ENCODE peak calls at places on chromosomes 12 and 14, in six cellular contexts. G is H9, Z is H1, R is IMR-90, J is neuronal stem cell, Y is trophoblast cell. U is an unnamed sample. For H3K9me3, the result is how much of the 10 kb centered on the place peaks cover.

GRCh38 chr12:95215925-95216324 is 1.3 kb downstream of the FGD6 start:
- DNase-seq in G (no peak), Z (no peak), R (peak), J (no peak), Y (peak), U (peak)

GRCh38 chr12:50317198-50317597 is 33.9 kb upstream of the LIMA1 start:
- DNase-seq in G (no peak), Z (no peak), R (no peak), J (no peak), Y (no peak), U (no peak)

GRCh38 chr14:77482422-77482821 is 16.2 kb downstream of the ISM2 start:
- DNase-seq in G (no peak), Z (no peak), R (no peak), J (no peak), Y (no peak), U (no peak)

GRCh38 chr12:122917508-122918227 is 21.7 kb upstream of the VPS37B start:
- DNase-seq in G (no peak), Z (no peak), R (peak), J (no peak), Y (peak), U (peak)

GRCh38 chr12:92075425-92075891 is 70.2 kb downstream of the BTG1 start:
- DNase-seq in G (no peak), Z (no peak), R (peak), J (no peak), Y (peak), U (peak)

GRCh38 chr14:31229009-31229408 is 21.4 kb upstream of the HECTD1 start:
- DNase-seq in G (no peak), Z (no peak), R (no peak), J (no peak), Y (no peak), U (peak)

GRCh38 chr14:23601424-23601823 is 22.8 kb upstream of the JPH4 start:
- DNase-seq in G (no peak), Z (no peak), R (no peak), J (no peak), Y (no peak), U (no peak)

GRCh38 chr12:4974217-4974616 is 64.5 kb downstream of the KCNA1 start:
- DNase-seq in G (no peak), Z (no peak), R (no peak), J (no peak), Y (no peak), U (no peak)

GRCh38 chr12:48414046-48414445 is 58.3 kb upstream of the ANP32D start:
- DNase-seq in G (no peak), Z (no peak), R (no peak), J (no peak), Y (no peak), U (no peak)

GRCh38 chr14:105945891-105946290 is 419.5 kb downstream of the TMEM121 start:
- DNase-seq in G (no peak), Z (no peak), R (no peak), J (no peak), Y (peak), U (no peak)

GRCh38 chr12:80936353-80936641 is 1.4 kb downstream of the LIN7A start:
- DNase-seq in G (no peak), Z (no peak), R (no peak), J (no peak), Y (peak), U (no peak)

GRCh38 chr12:27383429-27384260 is 51.0 kb downstream of the BMAL2 start:
- DNase-seq in G (peak), Z (peak), R (peak), J (peak), Y (peak), U (peak)

GRCh38 chr14:105333020-105333490 is 18.5 kb downstream of the PACS2 start:
- DNase-seq in G (no peak), Z (no peak), R (no peak), J (no peak), Y (no peak), U (no peak)

GRCh38 chr14:24430682-24431568 is 1.2 kb downstream of the KHNYN start:
- DNase-seq in G (no peak), Z (no peak), R (peak), J (no peak), Y (peak), U (peak)

GRCh38 chr12:29957835-29958234 is 174.1 kb upstream of the TMTC1 start:
- DNase-seq in G (no peak), Z (no peak), R (peak), J (no peak), Y (no peak), U (no peak)

GRCh38 chr12:48998497-48999353 is 450 bp downstream of the DDN start:
- DNase-seq in G (peak), Z (no peak), R (peak), J (no peak), Y (peak), U (peak)

GRCh38 chr12:84741727-84742126 is 170.9 kb downstream of the SLC6A15 start:
- DNase-seq in G (no peak), Z (no peak), R (no peak), J (no peak), Y (no peak), U (no peak)

DNA sequence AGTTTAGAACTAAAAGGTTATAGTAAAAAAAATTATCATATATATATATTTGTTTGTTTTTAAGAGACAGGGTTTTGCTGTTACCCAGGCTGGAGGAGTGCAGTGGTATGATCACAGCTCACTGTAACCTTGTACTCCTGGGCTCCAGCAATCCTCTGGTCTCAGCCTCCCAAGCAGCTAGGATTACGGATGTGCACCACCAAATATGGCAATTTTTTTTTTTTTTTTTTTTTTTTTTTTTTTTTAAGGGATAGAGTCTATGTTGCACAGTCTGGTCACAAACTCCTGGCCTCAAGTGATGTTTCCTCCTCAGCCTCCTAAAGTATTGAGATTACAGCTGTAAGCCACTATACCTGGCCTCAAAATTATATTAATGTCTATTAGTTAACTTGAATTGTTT is 48.7 kb downstream of the PAPLN start:
- DNase-seq in G (no peak), Z (no peak), R (no peak), J (no peak), Y (peak), U (no peak)
- H3K14ac ChIP-seq in G (no peak), Z (no peak), R (no peak), J (no peak), Y (no peak), U (no peak)

DNA sequence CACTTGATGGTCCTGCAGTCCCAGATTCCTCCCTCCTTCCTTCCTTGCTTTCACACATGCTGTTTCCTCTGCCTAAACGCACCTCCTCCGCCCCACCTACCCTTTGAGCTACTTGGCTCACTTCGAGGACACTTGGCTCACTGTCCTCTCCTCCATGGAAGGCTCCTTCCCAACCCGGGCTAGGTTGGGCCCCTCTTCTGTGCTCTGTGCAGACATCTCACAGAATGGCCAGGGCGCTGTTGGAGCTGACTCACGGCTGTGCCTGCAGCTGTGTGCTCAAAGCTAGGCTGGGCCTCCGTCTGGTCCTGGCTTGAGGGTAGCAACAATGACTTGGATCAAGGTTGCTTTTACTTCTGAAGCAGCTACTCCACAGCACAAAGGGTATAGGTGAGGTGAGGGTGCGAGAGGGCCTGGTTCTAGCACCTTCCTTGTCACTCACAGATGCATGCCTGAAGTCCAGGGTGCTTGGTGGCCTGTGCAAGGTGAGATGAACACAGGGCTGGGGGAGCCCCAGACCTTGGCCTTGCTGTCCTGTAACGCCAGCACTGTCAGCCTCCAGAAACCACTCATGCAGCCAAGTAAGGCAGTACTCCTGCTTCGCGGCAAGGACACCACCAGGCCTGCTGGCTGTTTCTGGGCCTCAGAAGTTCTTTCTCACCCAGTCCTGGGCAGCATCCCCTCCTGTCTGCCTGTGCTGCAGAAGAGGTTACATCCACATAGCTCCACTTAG is 61.8 kb downstream of the GALNT16 start:
- DNase-seq in G (no peak), Z (no peak), R (no peak), J (no peak), Y (no peak), U (no peak)
- H3K9me3 ChIP-seq in G (under half), Z (under half), R (under half), J (under half), Y (under half), U (under half)

DNA sequence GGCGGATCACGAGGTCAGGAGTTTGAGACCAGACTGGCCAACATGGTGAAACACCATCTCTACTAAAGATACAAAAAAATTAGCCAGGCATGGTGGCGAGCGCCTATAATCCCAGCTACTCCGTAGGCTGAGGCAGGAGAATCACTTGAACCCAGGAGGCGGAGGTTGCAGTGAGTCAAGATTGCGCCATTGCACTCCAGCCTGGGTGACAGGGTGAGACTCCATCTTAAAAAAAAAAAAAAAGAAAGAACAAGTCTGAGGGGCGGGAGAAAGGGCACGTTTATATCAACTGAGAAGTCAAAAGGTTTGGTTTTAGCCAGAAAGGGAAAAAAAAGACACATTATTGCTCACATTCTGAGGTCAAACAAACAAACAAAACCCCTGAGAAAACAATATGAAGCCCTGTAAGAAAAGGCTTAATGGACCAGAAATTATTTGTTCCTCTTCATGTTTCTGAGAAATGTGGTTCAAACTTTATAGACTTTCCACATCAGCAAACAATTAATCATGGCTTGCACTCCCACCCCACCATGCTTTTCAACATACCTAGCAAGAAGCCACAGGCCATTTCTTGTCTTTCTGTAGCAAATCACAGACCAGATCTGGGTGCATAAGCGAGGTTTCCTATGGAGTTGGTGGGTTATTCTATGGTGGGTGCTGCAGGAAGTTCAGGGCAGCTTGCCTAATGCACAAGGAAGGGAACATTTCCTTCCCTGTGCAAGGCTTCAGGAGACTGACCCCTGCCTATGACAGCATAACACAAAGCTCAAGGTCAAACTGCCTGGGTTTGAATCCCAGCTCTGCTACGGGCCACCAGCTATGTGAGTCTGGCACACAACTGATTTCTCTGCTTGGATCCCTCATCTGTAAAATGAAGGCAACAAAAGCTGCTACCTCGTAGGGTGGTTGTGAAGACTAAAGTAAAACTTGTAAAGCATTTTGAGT is 80.2 kb downstream of the SSPN start:
- DNase-seq in G (no peak), Z (no peak), R (no peak), J (no peak), Y (no peak), U (peak)
- H3K18ac ChIP-seq in G (no peak), Z (no peak), R (peak), J (peak), Y (no peak), U (peak)

DNA sequence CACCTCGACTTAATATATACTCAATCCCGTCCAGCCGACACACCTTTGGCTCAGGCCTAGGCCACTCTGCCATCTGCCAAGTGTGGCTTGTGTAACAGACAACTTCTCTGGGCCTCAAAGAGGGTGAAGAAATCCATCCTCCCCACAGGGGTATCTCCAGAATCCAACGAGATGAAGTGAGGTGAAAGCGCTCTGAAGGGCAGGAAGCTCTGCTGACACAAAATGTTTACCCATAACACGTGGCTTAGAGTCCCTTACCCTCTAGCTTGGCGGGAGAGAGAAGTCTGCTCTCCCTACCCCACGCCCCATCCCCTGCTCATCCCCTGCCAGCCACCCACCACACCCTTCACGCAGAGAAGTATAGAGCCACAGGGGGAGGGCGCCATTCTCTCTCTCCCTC is 13.0 kb downstream of the ZBTB39 start:
- DNase-seq in G (peak), Z (no peak), R (no peak), J (no peak), Y (no peak), U (no peak)
- H3K14ac ChIP-seq in G (no peak), Z (no peak), R (no peak), J (no peak), Y (no peak), U (no peak)

GRCh38 chr14:64215274-64215673 is 78.9 kb downstream of the ESR2 start:
- DNase-seq in G (no peak), Z (no peak), R (no peak), J (no peak), Y (no peak), U (no peak)

GRCh38 chr14:64215978-64216377 is 78.2 kb downstream of the ESR2 start:
- DNase-seq in G (no peak), Z (no peak), R (peak), J (no peak), Y (no peak), U (no peak)

GRCh38 chr14:64217747-64218146 is 76.4 kb downstream of the ESR2 start:
- DNase-seq in G (no peak), Z (no peak), R (no peak), J (no peak), Y (no peak), U (no peak)

GRCh38 chr14:64218344-64219240 is 75.6 kb downstream of the ESR2 start:
- DNase-seq in G (no peak), Z (no peak), R (no peak), J (no peak), Y (peak), U (no peak)

GRCh38 chr14:64217318-64217717 is 76.9 kb downstream of the ESR2 start:
- DNase-seq in G (no peak), Z (no peak), R (no peak), J (no peak), Y (no peak), U (no peak)
- H3K9me3 ChIP-seq in G (under half), Z (under half), R (under half), J (under half), Y (under half), U (under half)

GRCh38 chr12:22008196-22008595 is 37.8 kb upstream of the CMAS start:
- DNase-seq in G (no peak), Z (no peak), R (no peak), J (no peak), Y (no peak), U (no peak)

GRCh38 chr12:21998782-21999181 is 47.2 kb upstream of the CMAS start:
- DNase-seq in G (no peak), Z (no peak), R (no peak), J (no peak), Y (no peak), U (no peak)

GRCh38 chr12:21998295-21998694 is 47.7 kb upstream of the CMAS start:
- DNase-seq in G (no peak), Z (no peak), R (no peak), J (no peak), Y (no peak), U (no peak)

GRCh38 chr12:22002430-22002829 is 43.6 kb upstream of the CMAS start:
- DNase-seq in G (no peak), Z (no peak), R (no peak), J (no peak), Y (no peak), U (no peak)
- H3K18ac ChIP-seq in G (no peak), Z (no peak), R (no peak), J (no peak), Y (no peak), U (no peak)

GRCh38 chr12:125014526-125014925 is 21.1 kb downstream of the BRI3BP start:
- DNase-seq in G (no peak), Z (no peak), R (no peak), J (no peak), Y (no peak), U (no peak)
- H3K14ac ChIP-seq in G (no peak), Z (no peak), R (no peak), J (no peak), Y (no peak), U (no peak)

GRCh38 chr12:31961137-31961536 is 1.9 kb downstream of the RESF1 start:
- DNase-seq in G (no peak), Z (no peak), R (no peak), J (no peak), Y (no peak), U (no peak)
- H3K9me3 ChIP-seq in G (under half), Z (under half), R (under half), J (under half), Y (under half), U (under half)

GRCh38 chr12:120711411-120711810 is 1.2 kb downstream of the UNC119B start:
- DNase-seq in G (peak), Z (no peak), R (no peak), J (no peak), Y (no peak), U (no peak)

GRCh38 chr12:120712654-120713053 is 2.4 kb downstream of the UNC119B start:
- DNase-seq in G (no peak), Z (no peak), R (no peak), J (no peak), Y (no peak), U (no peak)

GRCh38 chr12:120708646-120709045 is 1.6 kb upstream of the UNC119B start:
- DNase-seq in G (no peak), Z (no peak), R (no peak), J (no peak), Y (no peak), U (no peak)

GRCh38 chr12:120709976-120710804 is at the start of gene UNC119B:
- DNase-seq in G (peak), Z (no peak), R (peak), J (peak), Y (peak), U (peak)

DNA sequence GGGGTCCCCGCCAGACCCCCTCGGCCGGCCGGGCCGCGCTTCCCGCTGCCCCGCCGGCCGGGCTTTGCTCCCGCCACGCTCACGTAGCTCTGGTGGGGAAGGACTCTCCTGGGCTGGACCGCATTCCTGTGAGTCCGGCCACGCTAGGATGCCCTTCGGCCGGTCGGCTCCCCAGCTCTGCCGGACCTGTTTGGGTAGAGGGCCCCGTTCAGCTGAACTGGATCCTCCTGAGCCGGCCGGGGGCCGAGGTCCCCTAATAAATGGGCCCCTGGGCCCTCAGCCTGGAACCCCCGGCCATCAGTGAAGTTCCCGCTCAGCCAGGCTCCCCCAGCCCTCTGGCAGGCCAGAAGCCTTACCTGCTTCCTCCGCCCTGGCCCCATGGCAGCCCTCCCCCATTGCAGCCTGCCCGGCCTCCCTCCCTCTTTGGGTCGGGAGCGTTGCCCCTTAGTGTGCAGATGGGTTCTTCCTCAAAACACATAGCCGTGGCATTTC is 593 bp downstream of the UNC119B start:
- DNase-seq in G (peak), Z (no peak), R (no peak), J (no peak), Y (peak), U (peak)
- H3K18ac ChIP-seq in G (peak), Z (peak), R (no peak), J (peak), Y (peak), U (peak)

U was measured in mesenchymal stem cell.